ENCODE peak calls at places on chromosomes 3 and 15, in eight cellular contexts. G is T-cell, M is AG09319, W is putamen, X is amniotic stem cell, V is ELF-1, C is uterus, B is T-helper 17 cell. H is an unnamed sample.

GRCh38 chr15:67832031-67832551 is 6.8 kb downstream of the SKOR1 start:
- DNase-seq in X (no peak), C (no peak), W (no peak), B (no peak), G (no peak), V (peak; percentile 60), M (no peak), H (no peak)

GRCh38 chr15:68408971-68409370 is 23.0 kb downstream of the ITGA11 start:
- DNase-seq in W (no peak), X (no peak), C (peak; percentile 14), V (no peak), B (no peak), M (no peak), G (no peak), H (no peak)

GRCh38 chr15:74540761-74541493 is at the start of gene ARID3B:
- DNase-seq in C (peak; percentile 98), W (peak; percentile 96), X (peak; percentile 92), G (peak; percentile 91), V (peak; percentile 98), M (peak; percentile 92), B (peak; percentile 76), H (peak; percentile 98)

GRCh38 chr3:13119471-13120220 is 46.4 kb upstream of the IQSEC1 start:
- DNase-seq in B (no peak), V (no peak), C (no peak), X (no peak), G (no peak), M (no peak), W (no peak), H (no peak)

GRCh38 chr3:183822631-183823030 is 2.7 kb downstream of the MAP6D1 start:
- DNase-seq in G (no peak), W (peak; percentile 78), X (no peak), C (no peak), B (no peak), M (no peak), V (peak; percentile 88), H (no peak)

GRCh38 chr3:137202941-137203340 is 245.2 kb downstream of the IL20RB start:
- DNase-seq in W (no peak), V (no peak), G (no peak), B (no peak), M (no peak), C (no peak), X (no peak), H (peak; percentile 21)

GRCh38 chr15:28019594-28020320 is 79.4 kb downstream of the OCA2 start:
- DNase-seq in C (no peak), X (no peak), G (no peak), V (peak; percentile 59), M (no peak), B (no peak), W (no peak), H (no peak)

GRCh38 chr3:52021869-52022268 is 26.2 kb upstream of the RPL29 start:
- DNase-seq in G (no peak), C (peak; percentile 58), M (no peak), V (no peak), W (no peak), X (no peak), B (no peak), H (peak; percentile 81)

GRCh38 chr3:46553154-46553553 is 12.9 kb downstream of the LRRC2 start:
- DNase-seq in V (no peak), C (no peak), M (no peak), X (no peak), B (no peak), G (no peak), W (no peak), H (no peak)

GRCh38 chr15:75349851-75350588 is 3.2 kb downstream of the NEIL1 start:
- DNase-seq in W (no peak), C (no peak), V (no peak), G (peak; percentile 85), X (no peak), M (no peak), B (peak; percentile 59), H (no peak)

GRCh38 chr15:64356443-64357040 is 569 bp upstream of the CSNK1G1 start:
- DNase-seq in B (no peak), X (peak; percentile 77), W (no peak), C (no peak), M (peak; percentile 70), G (no peak), V (no peak), H (no peak)

GRCh38 chr3:45936261-45936660 is 7.0 kb upstream of the CXCR6 start:
- DNase-seq in M (no peak), X (no peak), V (no peak), G (no peak), C (no peak), B (no peak), W (no peak), H (no peak)

GRCh38 chr3:69866988-69867720 is 127.9 kb downstream of the MITF start:
- DNase-seq in W (no peak), G (no peak), V (no peak), B (no peak), C (no peak), M (no peak), X (no peak), H (no peak)

GRCh38 chr15:65072027-65072426 is 4.2 kb upstream of the RASL12 start:
- DNase-seq in B (no peak), V (no peak), X (no peak), M (no peak), G (no peak), C (peak; percentile 68), W (no peak), H (peak; percentile 62)